ENCODE peak calls at places on chromosomes 7 and 10, in ten cellular contexts. X is DMS153; O is neural progenitor cell; W is astrocyte of the spinal cord; U is stimulated activated naive CD8-positive, alpha-beta T cell treated with anti-CD3 and anti-CD28 coated beads, Interleukin-15, Interleukin-2, amounts not matched to agents 100 U/mL and 50 U/mL, for 24 hours; B is AG20443; I is HFF-Myc; H is neuronal stem cell; Z is stimulated activated CD8-positive, alpha-beta memory T cell treated with anti-CD3 and anti-CD28 coated beads, Interleukin-12 subunit alpha, Interleukin-12 subunit beta, amount 100 ng/mL, for 4 hours; R is HuH-7. E is an unnamed sample.

GRCh38 chr10:110425684-110426293 is 71.9 kb upstream of the DUSP5 start:
- DNase-seq in U (peak; percentile 79), O (no peak), B (peak; percentile 86), W (peak; percentile 97), Z (peak; percentile 30), H (no peak), R (no peak), I (peak; percentile 71), X (no peak), E (no peak)

GRCh38 chr7:129664029-129665012 is 52.8 kb downstream of the NRF1 start:
- DNase-seq in O (peak; percentile 27), B (peak; percentile 65), X (peak; percentile 61), H (no peak), R (peak; percentile 67), I (peak; percentile 53), W (peak; percentile 84), Z (no peak), U (no peak), E (peak; percentile 44)

GRCh38 chr7:152072451-152072850 is 47.0 kb downstream of the GALNT11 start:
- DNase-seq in O (no peak), Z (no peak), H (no peak), B (no peak), R (no peak), X (no peak), W (no peak), U (no peak), I (no peak), E (no peak)

GRCh38 chr10:26859241-26860025 is 1.3 kb downstream of the ABI1 start:
- DNase-seq in Z (no peak), H (no peak), I (no peak), U (no peak), W (peak; percentile 22), R (no peak), B (no peak), X (no peak), O (peak; percentile 20), E (peak; percentile 43)

GRCh38 chr7:46589282-46589681 is 668.2 kb upstream of the IGFBP3 start:
- DNase-seq in U (no peak), I (no peak), W (no peak), Z (no peak), B (no peak), X (no peak), H (no peak), O (no peak), R (no peak), E (no peak)

GRCh38 chr7:44085549-44085948 is 3.2 kb upstream of the POLM start:
- DNase-seq in W (no peak), I (no peak), H (no peak), B (no peak), U (no peak), O (no peak), X (no peak), R (no peak), Z (no peak), E (no peak)

GRCh38 chr10:121655254-121656142 is 57.3 kb upstream of the FGFR2 start:
- DNase-seq in U (no peak), Z (no peak), W (no peak), O (no peak), B (no peak), H (no peak), X (no peak), I (no peak), R (no peak), E (peak; percentile 82)

GRCh38 chr10:12605580-12606405 is 256.4 kb downstream of the CAMK1D start:
- DNase-seq in Z (peak; percentile 17), X (peak; percentile 79), W (peak; percentile 65), R (peak; percentile 53), O (peak; percentile 8), H (no peak), B (peak; percentile 83), I (peak; percentile 9), U (peak; percentile 57), E (peak; percentile 79)

GRCh38 chr7:105691692-105692564 is 110.6 kb upstream of the EFCAB10 start:
- DNase-seq in I (peak; percentile 68), X (peak; percentile 48), B (peak; percentile 73), O (peak; percentile 41), H (no peak), Z (no peak), W (peak; percentile 80), U (peak; percentile 50), R (no peak), E (peak; percentile 34)

GRCh38 chr7:27916372-27916771 is 176.4 kb downstream of the TAX1BP1 start:
- DNase-seq in O (no peak), H (no peak), X (no peak), W (no peak), B (no peak), I (no peak), Z (no peak), R (no peak), U (no peak), E (no peak)

GRCh38 chr7:77482015-77482414 is 55.1 kb upstream of the PTPN12 start:
- DNase-seq in H (no peak), B (peak; percentile 13), R (peak; percentile 33), W (no peak), O (no peak), U (no peak), X (peak; percentile 46), Z (no peak), I (no peak), E (no peak)

GRCh38 chr10:97463363-97464132 is 17.6 kb downstream of the ZDHHC16 start:
- DNase-seq in U (peak; percentile 27), I (peak; percentile 81), W (peak; percentile 43), B (peak; percentile 67), R (peak; percentile 62), H (peak; percentile 39), Z (no peak), X (peak; percentile 38), O (peak; percentile 68), E (peak; percentile 42)

GRCh38 chr10:114274616-114275453 is 35.8 kb downstream of the VWA2 start:
- DNase-seq in I (no peak), B (no peak), R (no peak), Z (no peak), W (no peak), X (no peak), O (no peak), U (no peak), H (no peak), E (no peak)